ENCODE peak calls at places on chromosomes 2 and 18, in six cellular contexts. I is CD8-positive, alpha-beta T cell; R is PC-3; D is ascending aorta; S is fibroblast of lung; A is colonic mucosa. F is an unnamed sample.

GRCh38 chr2:106816974-106817373 is 69.0 kb downstream of the ST6GAL2 start:
- DNase-seq in S (no peak), A (no peak), I (no peak), R (no peak), D (peak), F (no peak)

GRCh38 chr2:207143474-207144190 is 22.1 kb downstream of the KLF7 start:
- DNase-seq in S (peak), I (peak), R (no peak), A (peak), D (peak), F (no peak)

GRCh38 chr2:229856416-229856815 is 65.4 kb downstream of the TRIP12 start:
- DNase-seq in A (no peak), D (no peak), S (no peak), R (no peak), I (no peak), F (no peak)

GRCh38 chr2:153963247-153963646 is 91.5 kb downstream of the GALNT13 start:
- DNase-seq in S (peak), R (peak), I (no peak), A (no peak), D (no peak), F (no peak)

GRCh38 chr18:63787673-63788072 is 12.5 kb downstream of the SERPINB7 start:
- DNase-seq in A (no peak), D (no peak), S (no peak), R (peak), I (no peak), F (no peak)

GRCh38 chr2:28430790-28431418 is 38.2 kb downstream of the FOSL2 start:
- DNase-seq in A (no peak), I (no peak), D (no peak), R (no peak), S (no peak), F (no peak)

GRCh38 chr2:172999641-173000387 is 75.8 kb upstream of the MAP3K20 start:
- DNase-seq in D (no peak), R (no peak), S (no peak), A (no peak), I (no peak), F (no peak)

GRCh38 chr2:1882471-1882870 is 138.2 kb upstream of the PXDN start:
- DNase-seq in A (no peak), R (no peak), I (no peak), D (no peak), S (no peak), F (no peak)

GRCh38 chr2:117763806-117764205 is 50.7 kb upstream of the DDX18 start:
- DNase-seq in I (no peak), D (no peak), A (no peak), R (no peak), S (no peak), F (no peak)

GRCh38 chr2:141379965-141380624 is 750.7 kb downstream of the LRP1B start:
- DNase-seq in D (no peak), R (no peak), S (no peak), A (no peak), I (no peak), F (no peak)

GRCh38 chr2:50957880-50958279 is 74.1 kb downstream of the NRXN1 start:
- DNase-seq in A (no peak), D (no peak), S (peak), R (peak), I (no peak), F (no peak)

GRCh38 chr2:171553236-171553635 is 31.0 kb downstream of the CYBRD1 start:
- DNase-seq in A (no peak), S (no peak), D (no peak), R (no peak), I (no peak), F (no peak)

GRCh38 chr2:121429119-121429903 is 101.4 kb upstream of the RNU4ATAC start:
- DNase-seq in D (no peak), S (no peak), R (no peak), I (no peak), A (no peak), F (peak)

GRCh38 chr2:236545814-236546480 is 23.7 kb upstream of the ACKR3 start:
- DNase-seq in S (no peak), D (no peak), R (no peak), A (no peak), I (no peak), F (no peak)

GRCh38 chr2:85733121-85733960 is 20.4 kb upstream of the ATOH8 start:
- DNase-seq in R (no peak), A (no peak), S (no peak), D (no peak), I (no peak), F (no peak)

DNA sequence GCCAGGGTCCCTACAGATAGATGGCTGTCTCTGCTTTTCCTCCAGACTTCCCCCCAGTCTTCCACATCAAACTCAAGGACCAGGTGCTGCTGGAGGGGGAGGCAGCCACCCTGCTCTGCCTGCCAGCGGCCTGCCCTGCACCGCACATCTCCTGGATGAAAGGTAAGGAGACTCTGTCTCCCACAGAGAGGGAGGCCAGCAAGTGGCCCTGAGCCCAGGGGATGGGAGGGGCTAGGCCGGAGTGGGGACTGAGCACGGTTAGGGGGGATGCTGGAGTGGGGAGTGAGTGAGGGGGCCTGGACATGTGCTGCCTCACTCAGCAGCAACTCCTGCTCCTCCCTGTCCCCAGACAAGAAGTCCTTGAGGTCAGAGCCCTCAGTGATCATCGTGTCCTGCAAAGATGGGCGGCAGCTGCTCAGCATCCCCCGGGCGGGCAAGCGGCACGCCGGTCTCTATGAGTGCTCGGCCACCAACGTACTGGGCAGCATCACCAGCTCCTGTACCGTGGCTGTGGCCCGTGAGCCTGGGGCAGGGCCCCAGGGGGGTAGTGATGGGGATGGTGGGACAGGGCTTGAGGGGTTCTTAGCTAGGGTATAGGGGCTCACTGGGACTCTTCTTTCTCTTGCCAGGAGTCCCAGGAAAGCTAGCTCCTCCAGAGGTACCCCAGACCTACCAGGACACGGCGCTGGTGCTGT is 10.4 kb upstream of the GMPPA start:
- DNase-seq in S (no peak), D (no peak), A (no peak), I (no peak), R (no peak), F (no peak)
- H3K27ac ChIP-seq in S (no peak), D (peak), A (no peak), I (no peak), R (no peak), F (no peak)

DNA sequence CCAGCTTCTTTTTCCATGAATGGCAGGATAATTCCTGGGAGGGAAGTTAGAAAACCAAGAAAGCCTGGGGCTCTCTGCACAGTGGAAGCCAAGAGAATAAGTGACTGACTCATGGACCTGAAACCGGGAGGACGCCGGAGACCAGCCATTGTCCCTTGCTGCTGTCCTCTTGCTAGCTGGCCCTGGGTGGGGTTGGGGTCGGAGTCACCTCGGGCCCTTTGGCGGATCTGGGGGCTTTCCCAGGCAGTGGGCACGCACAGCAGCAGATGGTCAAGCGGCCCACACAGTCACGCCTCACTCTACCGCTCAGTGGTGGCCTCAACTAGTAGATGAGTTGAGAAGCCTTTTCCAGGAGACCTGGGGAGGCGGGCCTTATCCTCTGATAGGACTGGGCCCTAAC is 15.6 kb downstream of the EFHD1 start:
- DNase-seq in I (no peak), D (no peak), A (no peak), R (no peak), S (no peak), F (no peak)
- TF ChIP-seq CTCF in I (no peak), D (no peak), A (no peak), R (no peak), S (no peak), F (no peak)

GRCh38 chr2:219769044-219770030 is 141.9 kb downstream of the SLC4A3 start:
- DNase-seq in I (no peak), D (peak), S (peak), A (no peak), R (peak), F (peak)

GRCh38 chr2:219777388-219777787 is 150.0 kb downstream of the SLC4A3 start:
- DNase-seq in I (no peak), A (no peak), R (no peak), S (no peak), D (no peak), F (no peak)

GRCh38 chr2:219775506-219775905 is 148.1 kb downstream of the SLC4A3 start:
- DNase-seq in I (no peak), D (peak), A (no peak), R (no peak), S (no peak), F (no peak)

GRCh38 chr2:219772103-219772502 is 144.7 kb downstream of the SLC4A3 start:
- DNase-seq in A (no peak), S (no peak), R (no peak), I (no peak), D (no peak), F (no peak)

GRCh38 chr2:219772697-219773096 is 145.3 kb downstream of the SLC4A3 start:
- DNase-seq in D (no peak), A (no peak), I (no peak), R (no peak), S (no peak), F (no peak)
- H3K27ac ChIP-seq in D (no peak), A (no peak), I (no peak), R (no peak), S (no peak), F (no peak)

GRCh38 chr2:118865106-118865505 is 17.7 kb upstream of the EN1 start:
- DNase-seq in I (no peak), R (peak), D (peak), S (peak), A (no peak), F (peak)
- TF ChIP-seq CTCF in I (peak), R (peak), D (peak), S (peak), A (peak), F (peak)

DNA sequence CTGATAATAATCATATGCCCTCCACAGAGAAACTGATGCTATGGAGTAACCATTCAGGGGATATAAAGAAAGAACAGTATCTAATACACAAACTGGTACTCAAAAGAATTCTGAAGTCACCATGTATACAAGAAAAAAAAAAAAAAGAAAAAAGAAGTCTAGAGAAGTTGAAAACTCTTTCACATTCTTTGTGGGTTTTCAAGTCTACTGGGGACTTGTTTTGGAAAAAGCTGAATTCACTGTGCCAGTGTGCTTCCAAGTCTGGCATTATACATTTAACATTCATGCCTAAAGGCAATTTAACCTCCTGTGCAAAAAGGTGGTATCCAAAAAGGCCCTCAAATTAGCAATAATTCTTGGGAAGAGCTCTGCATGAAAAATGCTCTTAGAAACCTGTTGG is 94.8 kb upstream of the ITGB6 start:
- DNase-seq in I (no peak), R (no peak), D (no peak), S (no peak), A (no peak), F (no peak)
- H3K27ac ChIP-seq in I (no peak), R (peak), D (no peak), S (peak), A (peak), F (peak)